ENCODE peak calls at places on chromosomes 5 and 9, in eight cellular contexts. One of them, this sample, is unnamed.

GRCh38 chr9:96442491-96442890 is 7.5 kb upstream of the HABP4 start:
- DNase-seq in GM23338: no peak
- DNase-seq in upper lobe of left lung: no peak
- DNase-seq in HCT116: no peak
- DNase-seq in HepG2: no peak
- DNase-seq in prostate gland: no peak
- DNase-seq in spleen: no peak
- DNase-seq in K562: no peak
- DNase-seq in this sample: no peak

GRCh38 chr9:38347946-38348345 is 44.6 kb upstream of the ALDH1B1 start:
- DNase-seq in spleen: peak; percentile 25
- DNase-seq in GM23338: no peak
- DNase-seq in K562: no peak
- DNase-seq in HepG2: no peak
- DNase-seq in upper lobe of left lung: no peak
- DNase-seq in HCT116: no peak
- DNase-seq in prostate gland: no peak
- DNase-seq in this sample: no peak

GRCh38 chr9:133048595-133048994 is 13.2 kb upstream of the CEL start:
- DNase-seq in HepG2: no peak
- DNase-seq in GM23338: peak; percentile 46
- DNase-seq in K562: peak; percentile 71
- DNase-seq in HCT116: peak; percentile 3
- DNase-seq in upper lobe of left lung: no peak
- DNase-seq in prostate gland: no peak
- DNase-seq in spleen: no peak
- DNase-seq in this sample: no peak

GRCh38 chr9:99621040-99621439 is 200.6 kb upstream of the NR4A3 start:
- DNase-seq in spleen: no peak
- DNase-seq in HepG2: no peak
- DNase-seq in HCT116: no peak
- DNase-seq in GM23338: no peak
- DNase-seq in upper lobe of left lung: no peak
- DNase-seq in K562: no peak
- DNase-seq in prostate gland: no peak
- DNase-seq in this sample: no peak

GRCh38 chr5:151038801-151039238 is 18.4 kb downstream of the GPX3 start:
- DNase-seq in HCT116: no peak
- DNase-seq in K562: no peak
- DNase-seq in spleen: peak; percentile 62
- DNase-seq in HepG2: no peak
- DNase-seq in prostate gland: no peak
- DNase-seq in upper lobe of left lung: no peak
- DNase-seq in GM23338: no peak
- DNase-seq in this sample: no peak

GRCh38 chr5:6493681-6494454 is 45.2 kb downstream of the UBE2QL1 start:
- DNase-seq in spleen: no peak
- DNase-seq in HepG2: no peak
- DNase-seq in prostate gland: no peak
- DNase-seq in GM23338: no peak
- DNase-seq in K562: no peak
- DNase-seq in upper lobe of left lung: no peak
- DNase-seq in HCT116: no peak
- DNase-seq in this sample: peak; percentile 38

GRCh38 chr5:168793844-168794837 is 215.0 kb upstream of the PANK3 start:
- DNase-seq in spleen: no peak
- DNase-seq in HCT116: no peak
- DNase-seq in prostate gland: no peak
- DNase-seq in K562: no peak
- DNase-seq in GM23338: no peak
- DNase-seq in HepG2: peak; percentile 33
- DNase-seq in upper lobe of left lung: no peak
- DNase-seq in this sample: peak; percentile 76

GRCh38 chr5:66469684-66470083 is 126.5 kb upstream of the MAST4 start:
- DNase-seq in HCT116: peak; percentile 6
- DNase-seq in prostate gland: no peak
- DNase-seq in spleen: no peak
- DNase-seq in GM23338: peak; percentile 45
- DNase-seq in K562: no peak
- DNase-seq in HepG2: no peak
- DNase-seq in upper lobe of left lung: no peak
- DNase-seq in this sample: no peak

GRCh38 chr5:144465441-144465840 is 294.8 kb downstream of the KCTD16 start:
- DNase-seq in spleen: no peak
- DNase-seq in GM23338: no peak
- DNase-seq in HepG2: no peak
- DNase-seq in prostate gland: no peak
- DNase-seq in HCT116: no peak
- DNase-seq in K562: no peak
- DNase-seq in upper lobe of left lung: no peak
- DNase-seq in this sample: no peak

GRCh38 chr9:14349818-14350333 is 35.9 kb upstream of the NFIB start:
- DNase-seq in K562: no peak
- DNase-seq in upper lobe of left lung: peak; percentile 33
- DNase-seq in prostate gland: no peak
- DNase-seq in spleen: no peak
- DNase-seq in HCT116: no peak
- DNase-seq in GM23338: no peak
- DNase-seq in HepG2: no peak
- DNase-seq in this sample: no peak

GRCh38 chr5:79774171-79774854 is 84.7 kb downstream of the CMYA5 start:
- DNase-seq in prostate gland: no peak
- DNase-seq in HepG2: peak; percentile 79
- DNase-seq in HCT116: peak; percentile 41
- DNase-seq in GM23338: peak; percentile 95
- DNase-seq in spleen: no peak
- DNase-seq in K562: peak; percentile 63
- DNase-seq in upper lobe of left lung: peak; percentile 34
- DNase-seq in this sample: no peak

GRCh38 chr5:3364433-3364832 is 231.2 kb upstream of the IRX1 start:
- DNase-seq in HCT116: no peak
- DNase-seq in HepG2: no peak
- DNase-seq in spleen: no peak
- DNase-seq in K562: no peak
- DNase-seq in prostate gland: no peak
- DNase-seq in GM23338: no peak
- DNase-seq in upper lobe of left lung: no peak
- DNase-seq in this sample: no peak

GRCh38 chr9:106207298-106207697 is 513.0 kb downstream of the TMEM38B start:
- DNase-seq in GM23338: no peak
- DNase-seq in HepG2: no peak
- DNase-seq in spleen: no peak
- DNase-seq in HCT116: no peak
- DNase-seq in K562: no peak
- DNase-seq in upper lobe of left lung: no peak
- DNase-seq in prostate gland: no peak
- DNase-seq in this sample: no peak

GRCh38 chr5:158010831-158011230 is 151.9 kb upstream of the CLINT1 start:
- DNase-seq in spleen: no peak
- DNase-seq in GM23338: no peak
- DNase-seq in prostate gland: no peak
- DNase-seq in HepG2: no peak
- DNase-seq in K562: no peak
- DNase-seq in upper lobe of left lung: no peak
- DNase-seq in HCT116: no peak
- DNase-seq in this sample: no peak

GRCh38 chr5:89117131-89117644 is 234.2 kb upstream of the MEF2C start:
- DNase-seq in K562: peak; percentile 21
- DNase-seq in spleen: no peak
- DNase-seq in HCT116: no peak
- DNase-seq in upper lobe of left lung: no peak
- DNase-seq in GM23338: no peak
- DNase-seq in HepG2: no peak
- DNase-seq in prostate gland: no peak
- DNase-seq in this sample: no peak

GRCh38 chr9:21677834-21678233 is 124.6 kb upstream of the MTAP start:
- DNase-seq in HCT116: peak; percentile 99
- DNase-seq in spleen: no peak
- DNase-seq in prostate gland: no peak
- DNase-seq in GM23338: no peak
- DNase-seq in HepG2: no peak
- DNase-seq in upper lobe of left lung: no peak
- DNase-seq in K562: no peak
- DNase-seq in this sample: no peak

GRCh38 chr5:116361171-116361967 is 213.3 kb downstream of the SEMA6A start:
- DNase-seq in HepG2: no peak
- DNase-seq in GM23338: peak; percentile 90
- DNase-seq in HCT116: no peak
- DNase-seq in upper lobe of left lung: peak; percentile 87
- DNase-seq in K562: no peak
- DNase-seq in prostate gland: peak; percentile 33
- DNase-seq in spleen: peak; percentile 74
- DNase-seq in this sample: peak; percentile 84

GRCh38 chr9:19998823-19999455 is 210.1 kb upstream of the SLC24A2 start:
- DNase-seq in HepG2: no peak
- DNase-seq in HCT116: no peak
- DNase-seq in spleen: no peak
- DNase-seq in prostate gland: no peak
- DNase-seq in K562: no peak
- DNase-seq in GM23338: no peak
- DNase-seq in upper lobe of left lung: no peak
- DNase-seq in this sample: no peak

GRCh38 chr5:9196403-9197224 is 349.3 kb downstream of the SEMA5A start:
- DNase-seq in upper lobe of left lung: peak; percentile 32
- DNase-seq in spleen: no peak
- DNase-seq in K562: peak; percentile 14
- DNase-seq in HepG2: no peak
- DNase-seq in prostate gland: no peak
- DNase-seq in HCT116: no peak
- DNase-seq in GM23338: no peak
- DNase-seq in this sample: no peak

GRCh38 chr5:124658867-124659557 is 87.4 kb downstream of the ZNF608 start:
- DNase-seq in upper lobe of left lung: no peak
- DNase-seq in HCT116: no peak
- DNase-seq in K562: peak; percentile 34
- DNase-seq in HepG2: no peak
- DNase-seq in prostate gland: no peak
- DNase-seq in spleen: no peak
- DNase-seq in GM23338: no peak
- DNase-seq in this sample: no peak

GRCh38 chr5:154058055-154059038 is 19.6 kb downstream of the MFAP3 start:
- DNase-seq in GM23338: no peak
- DNase-seq in HepG2: no peak
- DNase-seq in prostate gland: no peak
- DNase-seq in spleen: no peak
- DNase-seq in upper lobe of left lung: no peak
- DNase-seq in HCT116: peak; percentile 52
- DNase-seq in K562: no peak
- DNase-seq in this sample: no peak

GRCh38 chr9:26112724-26113123 is 434.5 kb upstream of the TUSC1 start:
- DNase-seq in GM23338: no peak
- DNase-seq in spleen: no peak
- DNase-seq in prostate gland: no peak
- DNase-seq in HepG2: no peak
- DNase-seq in K562: no peak
- DNase-seq in HCT116: no peak
- DNase-seq in upper lobe of left lung: no peak
- DNase-seq in this sample: no peak

GRCh38 chr9:83444110-83444509 is 94.1 kb downstream of the FRMD3 start:
- DNase-seq in HepG2: no peak
- DNase-seq in prostate gland: no peak
- DNase-seq in K562: no peak
- DNase-seq in HCT116: no peak
- DNase-seq in spleen: no peak
- DNase-seq in GM23338: no peak
- DNase-seq in upper lobe of left lung: no peak
- DNase-seq in this sample: no peak

GRCh38 chr5:59036274-59036961 is 453.5 kb downstream of the RAB3C start:
- DNase-seq in prostate gland: peak; percentile 39
- DNase-seq in HCT116: peak; percentile 28
- DNase-seq in upper lobe of left lung: no peak
- DNase-seq in K562: no peak
- DNase-seq in HepG2: no peak
- DNase-seq in spleen: no peak
- DNase-seq in GM23338: no peak
- DNase-seq in this sample: peak; percentile 75
- TF ChIP-seq POLR2AphosphoS5 in prostate gland: peak; percentile 79
- TF ChIP-seq POLR2AphosphoS5 in HCT116: no peak
- TF ChIP-seq POLR2AphosphoS5 in upper lobe of left lung: peak; percentile 95
- TF ChIP-seq POLR2AphosphoS5 in K562: no peak
- TF ChIP-seq POLR2AphosphoS5 in HepG2: no peak
- TF ChIP-seq POLR2AphosphoS5 in spleen: peak; percentile 66
- TF ChIP-seq POLR2AphosphoS5 in GM23338: no peak
- TF ChIP-seq POLR2AphosphoS5 in this sample: peak; percentile 72

DNA sequence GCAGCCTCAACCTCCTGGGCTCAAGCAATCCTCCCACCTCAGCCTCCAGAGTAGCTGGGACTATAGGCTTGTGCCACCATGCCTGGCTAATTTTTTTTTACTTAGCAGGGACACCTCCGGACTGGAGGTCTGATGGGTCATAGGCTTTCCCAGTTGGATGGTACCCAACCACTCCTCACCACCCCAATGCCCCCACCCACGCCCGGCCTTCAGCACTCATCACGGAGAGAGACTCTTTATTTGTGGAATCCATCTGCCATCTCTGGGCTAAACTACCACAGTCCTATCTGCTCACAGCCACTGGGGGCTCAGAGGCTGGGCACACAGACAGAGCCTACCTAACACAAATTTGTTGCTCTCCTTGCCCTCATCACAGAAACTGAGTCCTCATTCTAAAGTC is 58.3 kb upstream of the STXBP1 start:
- DNase-seq in HCT116: no peak
- DNase-seq in GM23338: no peak
- DNase-seq in upper lobe of left lung: no peak
- DNase-seq in HepG2: no peak
- DNase-seq in spleen: no peak
- DNase-seq in prostate gland: no peak
- DNase-seq in K562: no peak
- DNase-seq in this sample: no peak
- H3K4me1 ChIP-seq in HCT116: peaks cover 40% of the 10 kb centered on the region
- H3K4me1 ChIP-seq in GM23338: peaks cover 18% of the 10 kb centered on the region
- H3K4me1 ChIP-seq in upper lobe of left lung: peaks cover 80% of the 10 kb centered on the region
- H3K4me1 ChIP-seq in HepG2: peaks cover 47% of the 10 kb centered on the region
- H3K4me1 ChIP-seq in spleen: peaks cover 56% of the 10 kb centered on the region
- H3K4me1 ChIP-seq in prostate gland: peaks cover 33% of the 10 kb centered on the region
- H3K4me1 ChIP-seq in K562: peaks cover 35% of the 10 kb centered on the region
- H3K4me1 ChIP-seq in this sample: no peaks in the 10 kb centered on the region

DNA sequence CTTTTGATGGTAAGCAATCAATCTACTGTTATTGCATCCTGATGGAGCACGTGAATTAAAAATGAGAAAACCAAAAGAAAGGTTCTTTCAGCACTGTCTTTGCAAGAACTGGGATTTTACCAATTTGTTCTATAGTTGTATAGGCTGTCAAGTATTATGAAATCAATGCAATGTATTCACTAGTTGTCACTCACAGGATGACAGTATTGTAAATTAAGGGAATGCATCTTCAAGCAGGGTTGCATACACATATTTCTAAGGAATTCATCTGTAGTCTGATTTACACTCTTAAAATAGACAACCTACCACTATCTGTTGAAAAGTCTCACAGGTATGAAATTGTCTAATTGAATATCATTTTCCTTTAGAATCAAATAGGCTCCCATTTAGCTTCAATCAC is 252.8 kb downstream of the FBXL17 start:
- DNase-seq in HCT116: no peak
- DNase-seq in K562: no peak
- DNase-seq in spleen: no peak
- DNase-seq in upper lobe of left lung: no peak
- DNase-seq in GM23338: no peak
- DNase-seq in prostate gland: no peak
- DNase-seq in HepG2: no peak
- DNase-seq in this sample: no peak
- TF ChIP-seq POLR2AphosphoS5 in HCT116: no peak
- TF ChIP-seq POLR2AphosphoS5 in K562: no peak
- TF ChIP-seq POLR2AphosphoS5 in spleen: no peak
- TF ChIP-seq POLR2AphosphoS5 in upper lobe of left lung: no peak
- TF ChIP-seq POLR2AphosphoS5 in GM23338: no peak
- TF ChIP-seq POLR2AphosphoS5 in prostate gland: no peak
- TF ChIP-seq POLR2AphosphoS5 in HepG2: no peak
- TF ChIP-seq POLR2AphosphoS5 in this sample: no peak

GRCh38 chr9:687034-687785 is 154.3 kb upstream of the DMRT1 start:
- DNase-seq in HepG2: no peak
- DNase-seq in HCT116: no peak
- DNase-seq in spleen: no peak
- DNase-seq in upper lobe of left lung: no peak
- DNase-seq in prostate gland: no peak
- DNase-seq in GM23338: no peak
- DNase-seq in K562: no peak
- DNase-seq in this sample: no peak
- H3K4me1 ChIP-seq in HepG2: peaks cover 78% of the 10 kb centered on the region
- H3K4me1 ChIP-seq in HCT116: no peaks in the 10 kb centered on the region
- H3K4me1 ChIP-seq in spleen: no peaks in the 10 kb centered on the region
- H3K4me1 ChIP-seq in upper lobe of left lung: no peaks in the 10 kb centered on the region
- H3K4me1 ChIP-seq in prostate gland: peaks cover 10% of the 10 kb centered on the region
- H3K4me1 ChIP-seq in GM23338: peaks cover 36% of the 10 kb centered on the region
- H3K4me1 ChIP-seq in K562: no peaks in the 10 kb centered on the region
- H3K4me1 ChIP-seq in this sample: peaks cover 54% of the 10 kb centered on the region

This sample was measured in sigmoid colon.